ENCODE peak calls at places on chromosomes 1 and 21, in ten cellular contexts. Y is epithelial cell of esophagus; O is dermis blood vessel endothelial cell; U is NCI-H1105 treated with DMSO at 0.1 percent for 48 hours; J is activated T-helper 1 cell treated with Interleukin-2 at 50 U/mL for 16 hours; B is dorsolateral prefrontal cortex; N is omental fat pad; F is CD4-positive, alpha-beta memory T cell; S is H1; I is aorta. A is an unnamed sample.

GRCh38 chr1:179105393-179105792 is 23.5 kb downstream of the TOR3A start:
- DNase-seq in Y (peak; percentile 81), O (peak; percentile 50), U (peak; percentile 8), J (no peak), B (no peak), N (no peak), F (no peak), S (peak; percentile 50), I (no peak), A (no peak)

GRCh38 chr1:171142081-171142450 is 43.0 kb upstream of the FMO2 start:
- DNase-seq in Y (no peak), O (peak; percentile 63), U (no peak), J (no peak), B (no peak), N (no peak), F (no peak), S (no peak), I (peak; percentile 68), A (no peak)

GRCh38 chr1:8497196-8497878 is 179.4 kb downstream of the SLC45A1 start:
- DNase-seq in Y (peak; percentile 83), O (peak; percentile 12), U (no peak), J (no peak), B (no peak), N (no peak), F (no peak), S (no peak), I (no peak), A (no peak)

GRCh38 chr1:119909890-119910596 is 13.7 kb upstream of the ADAM30 start:
- DNase-seq in Y (no peak), O (no peak), U (no peak), J (no peak), B (no peak), N (no peak), F (no peak), S (no peak), I (no peak), A (no peak)

GRCh38 chr1:33399375-33399774 is 31.5 kb downstream of the PHC2 start:
- DNase-seq in Y (no peak), O (no peak), U (no peak), J (no peak), B (no peak), N (no peak), F (no peak), S (no peak), I (no peak), A (no peak)

GRCh38 chr1:37150986-37151385 is 116.7 kb upstream of the GRIK3 start:
- DNase-seq in Y (no peak), O (no peak), U (no peak), J (no peak), B (no peak), N (no peak), F (no peak), S (no peak), I (no peak), A (no peak)

GRCh38 chr1:23417570-23417969 is 7.0 kb downstream of the TCEA3 start:
- DNase-seq in Y (no peak), O (no peak), U (peak; percentile 61), J (no peak), B (no peak), N (no peak), F (no peak), S (no peak), I (no peak), A (no peak)

GRCh38 chr1:78911956-78912880 is 94.3 kb downstream of the ADGRL4 start:
- DNase-seq in Y (peak; percentile 43), O (no peak), U (no peak), J (no peak), B (no peak), N (no peak), F (no peak), S (no peak), I (no peak), A (no peak)

GRCh38 chr1:28099050-28099769 is 10.8 kb upstream of the EYA3 start:
- DNase-seq in Y (no peak), O (no peak), U (no peak), J (no peak), B (no peak), N (no peak), F (no peak), S (peak; percentile 28), I (no peak), A (no peak)

GRCh38 chr21:46194374-46195334 is 10.4 kb upstream of the SPATC1L start:
- DNase-seq in Y (no peak), O (no peak), U (no peak), J (no peak), B (peak; percentile 26), N (peak; percentile 8), F (no peak), S (peak; percentile 44), I (peak; percentile 38), A (no peak)

GRCh38 chr1:88708011-88708410 is 23.9 kb downstream of the PKN2 start:
- DNase-seq in Y (peak; percentile 78), O (no peak), U (no peak), J (no peak), B (no peak), N (no peak), F (no peak), S (no peak), I (no peak), A (no peak)

GRCh38 chr1:64348270-64348669 is 121.7 kb upstream of the CACHD1 start:
- DNase-seq in Y (no peak), O (no peak), U (no peak), J (no peak), B (no peak), N (no peak), F (no peak), S (no peak), I (no peak), A (no peak)

GRCh38 chr1:89894210-89894668 is 73.4 kb downstream of the LRRC8D start:
- DNase-seq in Y (peak; percentile 68), O (peak; percentile 86), U (no peak), J (no peak), B (no peak), N (no peak), F (no peak), S (no peak), I (no peak), A (peak; percentile 51)